ENCODE peak calls at places on chromosomes 5 and 9, in six cellular contexts. L, P, J, U, M and F are unnamed samples.

GRCh38 chr5:126354012-126354856 is 69.0 kb upstream of the GRAMD2B start:
- DNase-seq in L (peak), P (no peak), J (peak), U (peak), M (peak), F (peak)

GRCh38 chr5:127210082-127210481 is 80.5 kb upstream of the MEGF10 start:
- DNase-seq in L (no peak), P (no peak), J (no peak), U (no peak), M (no peak), F (no peak)

GRCh38 chr5:59542841-59543825 is 350.4 kb downstream of the PDE4D start:
- DNase-seq in L (peak), P (no peak), J (no peak), U (peak), M (no peak), F (no peak)

GRCh38 chr5:82570-82969 is 9.4 kb upstream of the PLEKHG4B start:
- DNase-seq in L (no peak), P (no peak), J (no peak), U (no peak), M (no peak), F (no peak)

GRCh38 chr5:163645421-163646416 is 140.3 kb downstream of the MAT2B start:
- DNase-seq in L (no peak), P (no peak), J (no peak), U (no peak), M (no peak), F (no peak)

GRCh38 chr9:98774746-98775145 is 21.6 kb downstream of the ANKS6 start:
- DNase-seq in L (peak), P (peak), J (no peak), U (no peak), M (no peak), F (peak)

GRCh38 chr9:96604005-96604320 is 15.7 kb downstream of the CDC14B start:
- DNase-seq in L (no peak), P (no peak), J (no peak), U (no peak), M (no peak), F (no peak)

GRCh38 chr9:92807757-92808725 is 43.4 kb upstream of the BICD2 start:
- DNase-seq in L (no peak), P (no peak), J (no peak), U (no peak), M (no peak), F (no peak)

GRCh38 chr5:170631471-170632195 is 127.8 kb downstream of the KCNIP1 start:
- DNase-seq in L (peak), P (peak), J (no peak), U (no peak), M (peak), F (no peak)

GRCh38 chr5:17096975-17097695 is 120.3 kb upstream of the BASP1 start:
- DNase-seq in L (no peak), P (no peak), J (no peak), U (no peak), M (no peak), F (no peak)

GRCh38 chr9:88828018-88828417 is 163.2 kb upstream of the S1PR3 start:
- DNase-seq in L (no peak), P (no peak), J (no peak), U (no peak), M (no peak), F (no peak)

GRCh38 chr9:137784046-137784445 is 93.5 kb upstream of the CACNA1B start:
- DNase-seq in L (peak), P (peak), J (no peak), U (no peak), M (no peak), F (no peak)

GRCh38 chr5:16957305-16958165 is 21.4 kb upstream of the MYO10 start:
- DNase-seq in L (no peak), P (no peak), J (no peak), U (peak), M (no peak), F (no peak)

GRCh38 chr9:14238044-14238443 is 75.9 kb downstream of the NFIB start:
- DNase-seq in L (peak), P (no peak), J (no peak), U (no peak), M (peak), F (no peak)

GRCh38 chr9:89999176-89999533 is 394.3 kb downstream of the GADD45G start:
- DNase-seq in L (no peak), P (no peak), J (no peak), U (no peak), M (no peak), F (no peak)

GRCh38 chr5:138596105-138596987 is 21.1 kb upstream of the HSPA9 start:
- DNase-seq in L (no peak), P (no peak), J (no peak), U (no peak), M (no peak), F (peak)

GRCh38 chr9:131630206-131630831 is 85.0 kb downstream of the PRRT1B start:
- DNase-seq in L (no peak), P (no peak), J (peak), U (no peak), M (no peak), F (no peak)

GRCh38 chr5:71483355-71483754 is 27.9 kb downstream of the BDP1 start:
- DNase-seq in L (peak), P (no peak), J (no peak), U (peak), M (peak), F (no peak)

GRCh38 chr5:170614071-170614490 is 110.3 kb downstream of the KCNIP1 start:
- DNase-seq in L (no peak), P (no peak), J (no peak), U (no peak), M (no peak), F (no peak)

GRCh38 chr5:116766470-116766947 is 191.9 kb upstream of the SEMA6A start:
- DNase-seq in L (peak), P (no peak), J (peak), U (no peak), M (peak), F (peak)

GRCh38 chr5:122965111-122965510 is 71.4 kb downstream of the PPIC start:
- DNase-seq in L (no peak), P (no peak), J (no peak), U (no peak), M (no peak), F (no peak)

GRCh38 chr5:151651997-151652645 is 34.6 kb downstream of the SPARC start:
- DNase-seq in L (peak), P (peak), J (no peak), U (peak), M (peak), F (peak)

GRCh38 chr5:115068239-115069086 is 101.2 kb downstream of the TRIM36 start:
- DNase-seq in L (peak), P (no peak), J (peak), U (peak), M (peak), F (peak)

GRCh38 chr5:55577353-55578060 is 42.7 kb upstream of the PLPP1 start:
- DNase-seq in L (no peak), P (no peak), J (no peak), U (peak), M (no peak), F (no peak)

GRCh38 chr5:113382736-113383135 is 52.1 kb downstream of the TSSK1B start:
- DNase-seq in L (no peak), P (no peak), J (no peak), U (peak), M (no peak), F (peak)

GRCh38 chr9:130501645-130502044 is 56.9 kb downstream of the ASS1 start:
- DNase-seq in L (peak), P (peak), J (no peak), U (no peak), M (no peak), F (peak)

GRCh38 chr9:130498918-130499698 is 54.3 kb downstream of the ASS1 start:
- DNase-seq in L (no peak), P (no peak), J (no peak), U (no peak), M (peak), F (no peak)

GRCh38 chr9:130498298-130498917 is 53.6 kb downstream of the ASS1 start:
- DNase-seq in L (no peak), P (peak), J (no peak), U (no peak), M (peak), F (peak)

GRCh38 chr9:130499804-130500263 is 55.1 kb downstream of the ASS1 start:
- DNase-seq in L (peak), P (no peak), J (no peak), U (no peak), M (peak), F (no peak)

DNA sequence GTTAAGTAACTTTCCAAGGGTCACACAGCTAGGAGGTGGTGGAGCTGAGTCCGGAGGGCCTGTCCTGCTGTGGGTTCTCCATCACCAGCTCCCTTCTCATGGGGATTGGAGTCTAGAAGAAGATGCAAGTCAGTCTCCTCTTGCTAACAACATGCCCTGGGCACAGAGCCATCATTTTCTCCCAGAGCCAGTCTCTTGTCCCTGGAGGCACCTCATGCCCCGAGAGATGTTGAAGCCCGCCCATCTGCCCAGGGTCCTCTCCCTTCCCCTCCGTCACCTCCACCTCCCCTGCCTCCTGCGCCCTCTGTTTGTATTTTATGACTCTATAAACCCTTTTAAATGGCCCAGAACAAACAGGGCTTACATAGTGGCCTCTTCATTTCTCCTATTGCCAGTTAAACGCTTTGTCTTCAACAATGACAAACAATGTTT is 55.6 kb downstream of the ASS1 start:
- DNase-seq in L (no peak), P (no peak), J (no peak), U (no peak), M (no peak), F (no peak)
- TF ChIP-seq MYC in L (no peak), P (no peak), J (no peak), U (no peak), M (no peak), F (no peak)

GRCh38 chr5:158773151-158773550 is 326.6 kb downstream of the EBF1 start:
- DNase-seq in L (no peak), P (no peak), J (no peak), U (no peak), M (no peak), F (no peak)
- TF ChIP-seq MYC in L (no peak), P (no peak), J (no peak), U (no peak), M (no peak), F (no peak)

GRCh38 chr9:5620494-5620893 is 8.4 kb upstream of the RIC1 start:
- DNase-seq in L (no peak), P (no peak), J (no peak), U (no peak), M (no peak), F (no peak)
- TF ChIP-seq MYC in L (no peak), P (no peak), J (no peak), U (no peak), M (no peak), F (no peak)

GRCh38 chr9:26706223-26706622 is 186.4 kb downstream of the CAAP1 start:
- DNase-seq in L (no peak), P (no peak), J (no peak), U (no peak), M (no peak), F (no peak)
- TF ChIP-seq MYC in L (no peak), P (no peak), J (no peak), U (no peak), M (no peak), F (no peak)

GRCh38 chr5:80082221-80082620 is 47.1 kb downstream of the THBS4 start:
- DNase-seq in L (no peak), P (no peak), J (no peak), U (no peak), M (no peak), F (no peak)
- TF ChIP-seq MYC in L (no peak), P (no peak), J (no peak), U (no peak), M (no peak), F (no peak)